ENCODE peak calls at places on chromosomes 2 and 18, in seven cellular contexts. O is NAMALWA, C is KG1, W is fibroblast of the aortic adventitia, T is mammary epithelial cell, P is AG08395, M is SJSA1. K is an unnamed sample.

GRCh38 chr2:129006135-129006885 is 687.6 kb upstream of the HS6ST1 start:
- DNase-seq in C (no peak), W (no peak), M (no peak), O (no peak), P (no peak), T (no peak), K (no peak)

GRCh38 chr2:233711312-233712008 is 1.2 kb upstream of the UGT1A5 start:
- DNase-seq in O (peak; percentile 60), M (peak; percentile 83), W (peak; percentile 87), T (peak; percentile 60), C (peak; percentile 33), P (peak; percentile 74), K (peak; percentile 15)

GRCh38 chr2:191048073-191048472 is 34.1 kb upstream of the STAT1 start:
- DNase-seq in T (no peak), O (no peak), M (no peak), C (no peak), P (no peak), W (peak; percentile 31), K (no peak)

GRCh38 chr2:218123986-218124385 is 1.8 kb upstream of the CXCR2 start:
- DNase-seq in M (no peak), O (no peak), W (no peak), C (no peak), P (no peak), T (no peak), K (no peak)

GRCh38 chr2:205531082-205531481 is 151.2 kb upstream of the NRP2 start:
- DNase-seq in T (no peak), O (no peak), M (no peak), C (no peak), P (no peak), W (no peak), K (no peak)

GRCh38 chr18:44500820-44501670 is 179.6 kb upstream of the SETBP1 start:
- DNase-seq in W (no peak), T (no peak), C (no peak), P (no peak), M (no peak), O (no peak), K (no peak)

GRCh38 chr2:65045651-65046050 is 10.6 kb upstream of the CEP68 start:
- DNase-seq in O (no peak), P (peak; percentile 24), C (no peak), M (peak; percentile 99), T (no peak), W (no peak), K (no peak)

GRCh38 chr2:233422050-233422639 is 67.9 kb downstream of the DGKD start:
- DNase-seq in O (peak; percentile 34), W (no peak), P (no peak), C (no peak), T (no peak), M (no peak), K (no peak)

GRCh38 chr2:28521663-28522062 is 25.8 kb downstream of the PLB1 start:
- DNase-seq in C (no peak), O (no peak), P (no peak), M (no peak), W (no peak), T (no peak), K (no peak)

GRCh38 chr2:134508396-134508795 is 210.4 kb downstream of the TMEM163 start:
- DNase-seq in W (no peak), M (no peak), O (no peak), C (no peak), T (no peak), P (no peak), K (no peak)

GRCh38 chr2:170925923-170926322 is 3.1 kb upstream of the GORASP2 start:
- DNase-seq in M (no peak), O (no peak), T (no peak), P (no peak), W (no peak), C (no peak), K (peak; percentile 52)

GRCh38 chr2:233063976-233064411 is 3.9 kb downstream of the INPP5D start:
- DNase-seq in T (no peak), P (no peak), O (no peak), M (no peak), C (no peak), W (no peak), K (no peak)

GRCh38 chr2:26696352-26696816 is 3.9 kb downstream of the KCNK3 start:
- DNase-seq in C (no peak), O (no peak), T (peak; percentile 98), M (no peak), W (peak; percentile 83), P (peak; percentile 85), K (no peak)

GRCh38 chr2:36438454-36438977 is 82.9 kb downstream of the CRIM1 start:
- DNase-seq in P (peak; percentile 94), C (no peak), T (peak; percentile 95), M (peak; percentile 85), W (peak; percentile 98), O (no peak), K (no peak)

GRCh38 chr2:73638429-73638828 is 3.8 kb downstream of the NAT8 start:
- DNase-seq in T (no peak), O (no peak), M (no peak), P (no peak), W (no peak), C (no peak), K (no peak)

GRCh38 chr2:60453301-60453700 is 100.2 kb downstream of the BCL11A start:
- DNase-seq in T (no peak), C (no peak), M (no peak), W (no peak), P (no peak), O (no peak), K (no peak)

GRCh38 chr2:166090900-166091299 is 36.9 kb downstream of the SCN1A start:
- DNase-seq in O (no peak), M (no peak), C (no peak), W (peak; percentile 50), P (no peak), T (peak; percentile 6), K (no peak)

GRCh38 chr2:178825183-178825582 is 18.0 kb upstream of the TTN start:
- DNase-seq in O (no peak), T (peak; percentile 53), C (no peak), P (peak; percentile 25), W (peak; percentile 63), M (no peak), K (no peak)

GRCh38 chr2:232230557-232230956 is 148.0 kb upstream of the ALPP start:
- DNase-seq in W (peak; percentile 4), P (no peak), O (peak; percentile 52), C (no peak), M (no peak), T (no peak), K (peak; percentile 10)

GRCh38 chr18:24853076-24853475 is 392.6 kb downstream of the HRH4 start:
- DNase-seq in T (no peak), P (no peak), W (no peak), M (no peak), C (no peak), O (no peak), K (no peak)

GRCh38 chr2:88159955-88160415 is 10.2 kb upstream of the THNSL2 start:
- DNase-seq in M (no peak), T (peak; percentile 49), C (peak; percentile 47), P (peak; percentile 71), W (peak; percentile 79), O (peak; percentile 77), K (peak; percentile 23)

GRCh38 chr2:171167352-171167997 is 6.8 kb upstream of the TLK1 start:
- DNase-seq in W (no peak), O (no peak), P (no peak), M (no peak), T (no peak), C (no peak), K (no peak)

GRCh38 chr2:70094978-70095832 is 7.9 kb downstream of the PCBP1 start:
- DNase-seq in C (peak; percentile 89), P (peak; percentile 71), M (no peak), W (peak; percentile 73), T (peak; percentile 71), O (peak; percentile 92), K (peak; percentile 87)

GRCh38 chr2:47321411-47322031 is 81.4 kb upstream of the MSH2 start:
- DNase-seq in M (no peak), P (peak; percentile 22), T (no peak), C (no peak), O (no peak), W (no peak), K (no peak)

GRCh38 chr2:126788652-126789051 is 110.0 kb upstream of the TEX51 start:
- DNase-seq in T (no peak), C (no peak), W (no peak), O (no peak), P (no peak), M (no peak), K (no peak)

GRCh38 chr2:69278366-69278765 is 108.7 kb downstream of the GFPT1 start:
- DNase-seq in W (no peak), O (no peak), C (no peak), T (no peak), P (no peak), M (no peak), K (no peak)

GRCh38 chr2:237876056-237876439 is 16.6 kb downstream of the RAMP1 start:
- DNase-seq in P (no peak), M (no peak), C (no peak), W (no peak), O (no peak), T (no peak), K (no peak)

GRCh38 chr2:43019025-43019367 is 207.4 kb downstream of the ZFP36L2 start:
- DNase-seq in T (no peak), O (no peak), W (no peak), P (no peak), C (no peak), M (no peak), K (no peak)

GRCh38 chr2:151337643-151338042 is 19.7 kb upstream of the TNFAIP6 start:
- DNase-seq in M (no peak), T (no peak), W (peak; percentile 63), C (no peak), O (no peak), P (peak; percentile 9), K (peak; percentile 58)

GRCh38 chr2:26727641-26728561 is 35.4 kb downstream of the KCNK3 start:
- DNase-seq in O (no peak), P (peak; percentile 54), T (no peak), W (no peak), C (no peak), M (no peak), K (peak; percentile 6)

GRCh38 chr18:25349131-25349925 is 2.6 kb downstream of the ZNF521 start:
- DNase-seq in O (no peak), W (peak; percentile 56), C (no peak), T (no peak), M (no peak), P (peak; percentile 54), K (no peak)

GRCh38 chr2:7813541-7814310 is 868.1 kb upstream of the ID2 start:
- DNase-seq in T (peak; percentile 25), C (no peak), P (no peak), W (peak; percentile 24), O (no peak), M (no peak), K (no peak)

GRCh38 chr18:39345321-39345720 is 1779.7 kb upstream of the CELF4 start:
- DNase-seq in C (no peak), T (no peak), P (peak; percentile 5), O (no peak), W (no peak), M (no peak), K (no peak)

K was measured in HL-60.